ENCODE peak calls at places on chromosomes 1 and 21, in seven cellular contexts. One of them, this sample, is unnamed.

GRCh38 chr1:179166663-179167417 is 62.6 kb downstream of the ABL2 start:
- DNase-seq in neuronal stem cell: no peak
- DNase-seq in thoracic aorta: no peak
- DNase-seq in GM03348: no peak
- DNase-seq in cardiac fibroblast: peak
- DNase-seq in activated CD4-positive, alpha-beta T cell treated with anti-CD3 and anti-CD28 coated beads, Interleukin-2, amount 10 ng/mL, durations not matched to agents 7 days and 5 days: no peak
- DNase-seq in activated CD8-positive, alpha-beta memory T cell treated with anti-CD3 and anti-CD28 coated beads, Interleukin-2, amount 10 ng/mL, durations not matched to agents 7 days and 5 days: no peak
- DNase-seq in this sample: no peak

GRCh38 chr1:2941907-2942306 is 79.4 kb upstream of the ACTRT2 start:
- DNase-seq in activated CD8-positive, alpha-beta memory T cell treated with anti-CD3 and anti-CD28 coated beads, Interleukin-2, amount 10 ng/mL, durations not matched to agents 7 days and 5 days: no peak
- DNase-seq in neuronal stem cell: no peak
- DNase-seq in activated CD4-positive, alpha-beta T cell treated with anti-CD3 and anti-CD28 coated beads, Interleukin-2, amount 10 ng/mL, durations not matched to agents 7 days and 5 days: no peak
- DNase-seq in thoracic aorta: no peak
- DNase-seq in GM03348: no peak
- DNase-seq in cardiac fibroblast: no peak
- DNase-seq in this sample: no peak

GRCh38 chr1:22184892-22185612 is 42.2 kb upstream of the WNT4 start:
- DNase-seq in GM03348: no peak
- DNase-seq in thoracic aorta: no peak
- DNase-seq in cardiac fibroblast: peak
- DNase-seq in activated CD8-positive, alpha-beta memory T cell treated with anti-CD3 and anti-CD28 coated beads, Interleukin-2, amount 10 ng/mL, durations not matched to agents 7 days and 5 days: no peak
- DNase-seq in neuronal stem cell: no peak
- DNase-seq in activated CD4-positive, alpha-beta T cell treated with anti-CD3 and anti-CD28 coated beads, Interleukin-2, amount 10 ng/mL, durations not matched to agents 7 days and 5 days: no peak
- DNase-seq in this sample: no peak

GRCh38 chr21:43703068-43703880 is 15.7 kb upstream of the PDXK start:
- DNase-seq in cardiac fibroblast: peak
- DNase-seq in thoracic aorta: no peak
- DNase-seq in neuronal stem cell: no peak
- DNase-seq in activated CD4-positive, alpha-beta T cell treated with anti-CD3 and anti-CD28 coated beads, Interleukin-2, amount 10 ng/mL, durations not matched to agents 7 days and 5 days: peak
- DNase-seq in GM03348: peak
- DNase-seq in activated CD8-positive, alpha-beta memory T cell treated with anti-CD3 and anti-CD28 coated beads, Interleukin-2, amount 10 ng/mL, durations not matched to agents 7 days and 5 days: peak
- DNase-seq in this sample: peak

GRCh38 chr1:190179817-190180216 is 297.8 kb downstream of the BRINP3 start:
- DNase-seq in GM03348: no peak
- DNase-seq in activated CD4-positive, alpha-beta T cell treated with anti-CD3 and anti-CD28 coated beads, Interleukin-2, amount 10 ng/mL, durations not matched to agents 7 days and 5 days: no peak
- DNase-seq in neuronal stem cell: no peak
- DNase-seq in cardiac fibroblast: peak
- DNase-seq in activated CD8-positive, alpha-beta memory T cell treated with anti-CD3 and anti-CD28 coated beads, Interleukin-2, amount 10 ng/mL, durations not matched to agents 7 days and 5 days: no peak
- DNase-seq in thoracic aorta: no peak
- DNase-seq in this sample: no peak

GRCh38 chr21:41369105-41369914 is 7.5 kb downstream of the MX2 start:
- DNase-seq in GM03348: no peak
- DNase-seq in thoracic aorta: no peak
- DNase-seq in activated CD8-positive, alpha-beta memory T cell treated with anti-CD3 and anti-CD28 coated beads, Interleukin-2, amount 10 ng/mL, durations not matched to agents 7 days and 5 days: peak
- DNase-seq in neuronal stem cell: peak
- DNase-seq in cardiac fibroblast: peak
- DNase-seq in activated CD4-positive, alpha-beta T cell treated with anti-CD3 and anti-CD28 coated beads, Interleukin-2, amount 10 ng/mL, durations not matched to agents 7 days and 5 days: peak
- DNase-seq in this sample: no peak

GRCh38 chr1:224932607-224933249 is 3.3 kb downstream of the DNAH14 start:
- DNase-seq in thoracic aorta: no peak
- DNase-seq in activated CD8-positive, alpha-beta memory T cell treated with anti-CD3 and anti-CD28 coated beads, Interleukin-2, amount 10 ng/mL, durations not matched to agents 7 days and 5 days: no peak
- DNase-seq in GM03348: no peak
- DNase-seq in cardiac fibroblast: no peak
- DNase-seq in neuronal stem cell: no peak
- DNase-seq in activated CD4-positive, alpha-beta T cell treated with anti-CD3 and anti-CD28 coated beads, Interleukin-2, amount 10 ng/mL, durations not matched to agents 7 days and 5 days: no peak
- DNase-seq in this sample: no peak

GRCh38 chr1:35324486-35324885 is 56.0 kb downstream of the ZMYM4 start:
- DNase-seq in GM03348: peak
- DNase-seq in cardiac fibroblast: peak
- DNase-seq in thoracic aorta: no peak
- DNase-seq in activated CD4-positive, alpha-beta T cell treated with anti-CD3 and anti-CD28 coated beads, Interleukin-2, amount 10 ng/mL, durations not matched to agents 7 days and 5 days: no peak
- DNase-seq in neuronal stem cell: no peak
- DNase-seq in activated CD8-positive, alpha-beta memory T cell treated with anti-CD3 and anti-CD28 coated beads, Interleukin-2, amount 10 ng/mL, durations not matched to agents 7 days and 5 days: no peak
- DNase-seq in this sample: no peak

GRCh38 chr1:222923506-222923905 is 108.7 kb downstream of the DISP1 start:
- DNase-seq in GM03348: no peak
- DNase-seq in thoracic aorta: no peak
- DNase-seq in activated CD4-positive, alpha-beta T cell treated with anti-CD3 and anti-CD28 coated beads, Interleukin-2, amount 10 ng/mL, durations not matched to agents 7 days and 5 days: no peak
- DNase-seq in activated CD8-positive, alpha-beta memory T cell treated with anti-CD3 and anti-CD28 coated beads, Interleukin-2, amount 10 ng/mL, durations not matched to agents 7 days and 5 days: no peak
- DNase-seq in neuronal stem cell: no peak
- DNase-seq in cardiac fibroblast: peak
- DNase-seq in this sample: no peak

GRCh38 chr1:70672333-70672935 is 261.4 kb downstream of the CTH start:
- DNase-seq in cardiac fibroblast: no peak
- DNase-seq in GM03348: no peak
- DNase-seq in thoracic aorta: no peak
- DNase-seq in activated CD4-positive, alpha-beta T cell treated with anti-CD3 and anti-CD28 coated beads, Interleukin-2, amount 10 ng/mL, durations not matched to agents 7 days and 5 days: no peak
- DNase-seq in activated CD8-positive, alpha-beta memory T cell treated with anti-CD3 and anti-CD28 coated beads, Interleukin-2, amount 10 ng/mL, durations not matched to agents 7 days and 5 days: no peak
- DNase-seq in neuronal stem cell: no peak
- DNase-seq in this sample: no peak

GRCh38 chr1:28243685-28244439 is 7.9 kb downstream of the ATP5IF1 start:
- DNase-seq in neuronal stem cell: no peak
- DNase-seq in activated CD4-positive, alpha-beta T cell treated with anti-CD3 and anti-CD28 coated beads, Interleukin-2, amount 10 ng/mL, durations not matched to agents 7 days and 5 days: no peak
- DNase-seq in thoracic aorta: no peak
- DNase-seq in activated CD8-positive, alpha-beta memory T cell treated with anti-CD3 and anti-CD28 coated beads, Interleukin-2, amount 10 ng/mL, durations not matched to agents 7 days and 5 days: no peak
- DNase-seq in cardiac fibroblast: no peak
- DNase-seq in GM03348: no peak
- DNase-seq in this sample: no peak

GRCh38 chr21:42145569-42146250 is 73.2 kb upstream of the ABCG1 start:
- DNase-seq in neuronal stem cell: peak
- DNase-seq in activated CD4-positive, alpha-beta T cell treated with anti-CD3 and anti-CD28 coated beads, Interleukin-2, amount 10 ng/mL, durations not matched to agents 7 days and 5 days: peak
- DNase-seq in thoracic aorta: no peak
- DNase-seq in cardiac fibroblast: peak
- DNase-seq in GM03348: peak
- DNase-seq in activated CD8-positive, alpha-beta memory T cell treated with anti-CD3 and anti-CD28 coated beads, Interleukin-2, amount 10 ng/mL, durations not matched to agents 7 days and 5 days: peak
- DNase-seq in this sample: peak

GRCh38 chr1:236016083-236016482 is 48.8 kb downstream of the NID1 start:
- DNase-seq in cardiac fibroblast: peak
- DNase-seq in GM03348: peak
- DNase-seq in activated CD8-positive, alpha-beta memory T cell treated with anti-CD3 and anti-CD28 coated beads, Interleukin-2, amount 10 ng/mL, durations not matched to agents 7 days and 5 days: no peak
- DNase-seq in neuronal stem cell: no peak
- DNase-seq in thoracic aorta: no peak
- DNase-seq in activated CD4-positive, alpha-beta T cell treated with anti-CD3 and anti-CD28 coated beads, Interleukin-2, amount 10 ng/mL, durations not matched to agents 7 days and 5 days: no peak
- DNase-seq in this sample: no peak

GRCh38 chr1:216726435-216726834 is 3.2 kb upstream of the ESRRG start:
- DNase-seq in cardiac fibroblast: no peak
- DNase-seq in activated CD8-positive, alpha-beta memory T cell treated with anti-CD3 and anti-CD28 coated beads, Interleukin-2, amount 10 ng/mL, durations not matched to agents 7 days and 5 days: no peak
- DNase-seq in GM03348: no peak
- DNase-seq in activated CD4-positive, alpha-beta T cell treated with anti-CD3 and anti-CD28 coated beads, Interleukin-2, amount 10 ng/mL, durations not matched to agents 7 days and 5 days: no peak
- DNase-seq in thoracic aorta: no peak
- DNase-seq in neuronal stem cell: no peak
- DNase-seq in this sample: no peak

GRCh38 chr1:90810681-90811080 is 93.6 kb upstream of the BARHL2 start:
- DNase-seq in thoracic aorta: no peak
- DNase-seq in neuronal stem cell: no peak
- DNase-seq in activated CD4-positive, alpha-beta T cell treated with anti-CD3 and anti-CD28 coated beads, Interleukin-2, amount 10 ng/mL, durations not matched to agents 7 days and 5 days: no peak
- DNase-seq in GM03348: no peak
- DNase-seq in activated CD8-positive, alpha-beta memory T cell treated with anti-CD3 and anti-CD28 coated beads, Interleukin-2, amount 10 ng/mL, durations not matched to agents 7 days and 5 days: no peak
- DNase-seq in cardiac fibroblast: no peak
- DNase-seq in this sample: no peak

GRCh38 chr1:244381887-244382565 is 69.7 kb downstream of the ADSS2 start:
- DNase-seq in cardiac fibroblast: peak
- DNase-seq in activated CD8-positive, alpha-beta memory T cell treated with anti-CD3 and anti-CD28 coated beads, Interleukin-2, amount 10 ng/mL, durations not matched to agents 7 days and 5 days: peak
- DNase-seq in neuronal stem cell: no peak
- DNase-seq in GM03348: peak
- DNase-seq in thoracic aorta: no peak
- DNase-seq in activated CD4-positive, alpha-beta T cell treated with anti-CD3 and anti-CD28 coated beads, Interleukin-2, amount 10 ng/mL, durations not matched to agents 7 days and 5 days: no peak
- DNase-seq in this sample: no peak

GRCh38 chr1:150808851-150809250 is 791 bp upstream of the CTSK start:
- DNase-seq in thoracic aorta: no peak
- DNase-seq in GM03348: peak
- DNase-seq in cardiac fibroblast: no peak
- DNase-seq in activated CD4-positive, alpha-beta T cell treated with anti-CD3 and anti-CD28 coated beads, Interleukin-2, amount 10 ng/mL, durations not matched to agents 7 days and 5 days: no peak
- DNase-seq in activated CD8-positive, alpha-beta memory T cell treated with anti-CD3 and anti-CD28 coated beads, Interleukin-2, amount 10 ng/mL, durations not matched to agents 7 days and 5 days: no peak
- DNase-seq in neuronal stem cell: no peak
- DNase-seq in this sample: no peak

GRCh38 chr1:93906480-93906879 is 2.8 kb downstream of the GCLM start:
- DNase-seq in GM03348: no peak
- DNase-seq in thoracic aorta: no peak
- DNase-seq in cardiac fibroblast: no peak
- DNase-seq in neuronal stem cell: no peak
- DNase-seq in activated CD8-positive, alpha-beta memory T cell treated with anti-CD3 and anti-CD28 coated beads, Interleukin-2, amount 10 ng/mL, durations not matched to agents 7 days and 5 days: no peak
- DNase-seq in activated CD4-positive, alpha-beta T cell treated with anti-CD3 and anti-CD28 coated beads, Interleukin-2, amount 10 ng/mL, durations not matched to agents 7 days and 5 days: no peak
- DNase-seq in this sample: no peak

GRCh38 chr21:26136686-26137085 is 33.9 kb downstream of the APP start:
- DNase-seq in activated CD4-positive, alpha-beta T cell treated with anti-CD3 and anti-CD28 coated beads, Interleukin-2, amount 10 ng/mL, durations not matched to agents 7 days and 5 days: peak
- DNase-seq in cardiac fibroblast: no peak
- DNase-seq in thoracic aorta: no peak
- DNase-seq in neuronal stem cell: no peak
- DNase-seq in activated CD8-positive, alpha-beta memory T cell treated with anti-CD3 and anti-CD28 coated beads, Interleukin-2, amount 10 ng/mL, durations not matched to agents 7 days and 5 days: no peak
- DNase-seq in GM03348: no peak
- DNase-seq in this sample: no peak

GRCh38 chr1:38336308-38336707 is 289.7 kb upstream of the POU3F1 start:
- DNase-seq in cardiac fibroblast: no peak
- DNase-seq in GM03348: no peak
- DNase-seq in neuronal stem cell: no peak
- DNase-seq in thoracic aorta: no peak
- DNase-seq in activated CD4-positive, alpha-beta T cell treated with anti-CD3 and anti-CD28 coated beads, Interleukin-2, amount 10 ng/mL, durations not matched to agents 7 days and 5 days: no peak
- DNase-seq in activated CD8-positive, alpha-beta memory T cell treated with anti-CD3 and anti-CD28 coated beads, Interleukin-2, amount 10 ng/mL, durations not matched to agents 7 days and 5 days: no peak
- DNase-seq in this sample: no peak

GRCh38 chr1:228150458-228151169 is 884 bp downstream of the GJC2 start:
- DNase-seq in activated CD4-positive, alpha-beta T cell treated with anti-CD3 and anti-CD28 coated beads, Interleukin-2, amount 10 ng/mL, durations not matched to agents 7 days and 5 days: no peak
- DNase-seq in cardiac fibroblast: peak
- DNase-seq in activated CD8-positive, alpha-beta memory T cell treated with anti-CD3 and anti-CD28 coated beads, Interleukin-2, amount 10 ng/mL, durations not matched to agents 7 days and 5 days: no peak
- DNase-seq in neuronal stem cell: no peak
- DNase-seq in thoracic aorta: no peak
- DNase-seq in GM03348: peak
- DNase-seq in this sample: no peak

GRCh38 chr21:35637431-35637830 is 422.9 kb downstream of the SETD4 start:
- DNase-seq in activated CD8-positive, alpha-beta memory T cell treated with anti-CD3 and anti-CD28 coated beads, Interleukin-2, amount 10 ng/mL, durations not matched to agents 7 days and 5 days: no peak
- DNase-seq in cardiac fibroblast: peak
- DNase-seq in activated CD4-positive, alpha-beta T cell treated with anti-CD3 and anti-CD28 coated beads, Interleukin-2, amount 10 ng/mL, durations not matched to agents 7 days and 5 days: no peak
- DNase-seq in GM03348: no peak
- DNase-seq in neuronal stem cell: no peak
- DNase-seq in thoracic aorta: no peak
- DNase-seq in this sample: no peak

GRCh38 chr1:156492013-156492590 is 8.5 kb downstream of the MEF2D start:
- DNase-seq in activated CD4-positive, alpha-beta T cell treated with anti-CD3 and anti-CD28 coated beads, Interleukin-2, amount 10 ng/mL, durations not matched to agents 7 days and 5 days: no peak
- DNase-seq in GM03348: no peak
- DNase-seq in activated CD8-positive, alpha-beta memory T cell treated with anti-CD3 and anti-CD28 coated beads, Interleukin-2, amount 10 ng/mL, durations not matched to agents 7 days and 5 days: no peak
- DNase-seq in cardiac fibroblast: no peak
- DNase-seq in thoracic aorta: no peak
- DNase-seq in neuronal stem cell: no peak
- DNase-seq in this sample: no peak

GRCh38 chr1:58290685-58291372 is 255.7 kb downstream of the OMA1 start:
- DNase-seq in activated CD8-positive, alpha-beta memory T cell treated with anti-CD3 and anti-CD28 coated beads, Interleukin-2, amount 10 ng/mL, durations not matched to agents 7 days and 5 days: no peak
- DNase-seq in activated CD4-positive, alpha-beta T cell treated with anti-CD3 and anti-CD28 coated beads, Interleukin-2, amount 10 ng/mL, durations not matched to agents 7 days and 5 days: no peak
- DNase-seq in GM03348: peak
- DNase-seq in neuronal stem cell: peak
- DNase-seq in thoracic aorta: no peak
- DNase-seq in cardiac fibroblast: peak
- DNase-seq in this sample: no peak

GRCh38 chr1:218430346-218430745 is 85.2 kb downstream of the TGFB2 start:
- DNase-seq in cardiac fibroblast: no peak
- DNase-seq in thoracic aorta: no peak
- DNase-seq in GM03348: no peak
- DNase-seq in activated CD4-positive, alpha-beta T cell treated with anti-CD3 and anti-CD28 coated beads, Interleukin-2, amount 10 ng/mL, durations not matched to agents 7 days and 5 days: no peak
- DNase-seq in neuronal stem cell: no peak
- DNase-seq in activated CD8-positive, alpha-beta memory T cell treated with anti-CD3 and anti-CD28 coated beads, Interleukin-2, amount 10 ng/mL, durations not matched to agents 7 days and 5 days: no peak
- DNase-seq in this sample: no peak

GRCh38 chr21:45846373-45847160 is 135.0 kb upstream of the COL6A1 start:
- DNase-seq in GM03348: peak
- DNase-seq in neuronal stem cell: no peak
- DNase-seq in cardiac fibroblast: peak
- DNase-seq in activated CD4-positive, alpha-beta T cell treated with anti-CD3 and anti-CD28 coated beads, Interleukin-2, amount 10 ng/mL, durations not matched to agents 7 days and 5 days: no peak
- DNase-seq in activated CD8-positive, alpha-beta memory T cell treated with anti-CD3 and anti-CD28 coated beads, Interleukin-2, amount 10 ng/mL, durations not matched to agents 7 days and 5 days: no peak
- DNase-seq in thoracic aorta: no peak
- DNase-seq in this sample: no peak

GRCh38 chr1:156119503-156120209 is 5.1 kb downstream of the LMNA start:
- DNase-seq in neuronal stem cell: no peak
- DNase-seq in activated CD8-positive, alpha-beta memory T cell treated with anti-CD3 and anti-CD28 coated beads, Interleukin-2, amount 10 ng/mL, durations not matched to agents 7 days and 5 days: no peak
- DNase-seq in GM03348: peak
- DNase-seq in thoracic aorta: no peak
- DNase-seq in activated CD4-positive, alpha-beta T cell treated with anti-CD3 and anti-CD28 coated beads, Interleukin-2, amount 10 ng/mL, durations not matched to agents 7 days and 5 days: no peak
- DNase-seq in cardiac fibroblast: peak
- DNase-seq in this sample: peak

GRCh38 chr1:91553196-91553595 is 52.5 kb downstream of the CDC7 start:
- DNase-seq in cardiac fibroblast: peak
- DNase-seq in GM03348: peak
- DNase-seq in thoracic aorta: peak
- DNase-seq in activated CD4-positive, alpha-beta T cell treated with anti-CD3 and anti-CD28 coated beads, Interleukin-2, amount 10 ng/mL, durations not matched to agents 7 days and 5 days: no peak
- DNase-seq in activated CD8-positive, alpha-beta memory T cell treated with anti-CD3 and anti-CD28 coated beads, Interleukin-2, amount 10 ng/mL, durations not matched to agents 7 days and 5 days: no peak
- DNase-seq in neuronal stem cell: no peak
- DNase-seq in this sample: peak

GRCh38 chr1:172147541-172147940 is 272.9 kb upstream of the C1orf105 start:
- DNase-seq in activated CD4-positive, alpha-beta T cell treated with anti-CD3 and anti-CD28 coated beads, Interleukin-2, amount 10 ng/mL, durations not matched to agents 7 days and 5 days: no peak
- DNase-seq in activated CD8-positive, alpha-beta memory T cell treated with anti-CD3 and anti-CD28 coated beads, Interleukin-2, amount 10 ng/mL, durations not matched to agents 7 days and 5 days: no peak
- DNase-seq in cardiac fibroblast: no peak
- DNase-seq in thoracic aorta: no peak
- DNase-seq in neuronal stem cell: no peak
- DNase-seq in GM03348: no peak
- DNase-seq in this sample: no peak

GRCh38 chr21:15421947-15422346 is 307.8 kb upstream of the USP25 start:
- DNase-seq in activated CD4-positive, alpha-beta T cell treated with anti-CD3 and anti-CD28 coated beads, Interleukin-2, amount 10 ng/mL, durations not matched to agents 7 days and 5 days: no peak
- DNase-seq in neuronal stem cell: no peak
- DNase-seq in thoracic aorta: no peak
- DNase-seq in cardiac fibroblast: no peak
- DNase-seq in GM03348: no peak
- DNase-seq in activated CD8-positive, alpha-beta memory T cell treated with anti-CD3 and anti-CD28 coated beads, Interleukin-2, amount 10 ng/mL, durations not matched to agents 7 days and 5 days: no peak
- DNase-seq in this sample: no peak

GRCh38 chr1:41810446-41810845 is 108.3 kb downstream of the HIVEP3 start:
- DNase-seq in thoracic aorta: no peak
- DNase-seq in cardiac fibroblast: peak
- DNase-seq in GM03348: peak
- DNase-seq in neuronal stem cell: peak
- DNase-seq in activated CD4-positive, alpha-beta T cell treated with anti-CD3 and anti-CD28 coated beads, Interleukin-2, amount 10 ng/mL, durations not matched to agents 7 days and 5 days: peak
- DNase-seq in activated CD8-positive, alpha-beta memory T cell treated with anti-CD3 and anti-CD28 coated beads, Interleukin-2, amount 10 ng/mL, durations not matched to agents 7 days and 5 days: peak
- DNase-seq in this sample: no peak

GRCh38 chr1:205442051-205442721 is 13.7 kb downstream of the BLACAT1 start:
- DNase-seq in activated CD4-positive, alpha-beta T cell treated with anti-CD3 and anti-CD28 coated beads, Interleukin-2, amount 10 ng/mL, durations not matched to agents 7 days and 5 days: no peak
- DNase-seq in neuronal stem cell: no peak
- DNase-seq in cardiac fibroblast: no peak
- DNase-seq in GM03348: no peak
- DNase-seq in thoracic aorta: no peak
- DNase-seq in activated CD8-positive, alpha-beta memory T cell treated with anti-CD3 and anti-CD28 coated beads, Interleukin-2, amount 10 ng/mL, durations not matched to agents 7 days and 5 days: no peak
- DNase-seq in this sample: no peak

GRCh38 chr21:14076143-14076806 is 134.5 kb downstream of the LIPI start:
- DNase-seq in neuronal stem cell: no peak
- DNase-seq in cardiac fibroblast: no peak
- DNase-seq in activated CD8-positive, alpha-beta memory T cell treated with anti-CD3 and anti-CD28 coated beads, Interleukin-2, amount 10 ng/mL, durations not matched to agents 7 days and 5 days: no peak
- DNase-seq in thoracic aorta: no peak
- DNase-seq in activated CD4-positive, alpha-beta T cell treated with anti-CD3 and anti-CD28 coated beads, Interleukin-2, amount 10 ng/mL, durations not matched to agents 7 days and 5 days: no peak
- DNase-seq in GM03348: no peak
- DNase-seq in this sample: no peak

GRCh38 chr1:7019510-7019909 is 234.3 kb downstream of the CAMTA1 start:
- DNase-seq in activated CD8-positive, alpha-beta memory T cell treated with anti-CD3 and anti-CD28 coated beads, Interleukin-2, amount 10 ng/mL, durations not matched to agents 7 days and 5 days: no peak
- DNase-seq in GM03348: no peak
- DNase-seq in activated CD4-positive, alpha-beta T cell treated with anti-CD3 and anti-CD28 coated beads, Interleukin-2, amount 10 ng/mL, durations not matched to agents 7 days and 5 days: no peak
- DNase-seq in cardiac fibroblast: no peak
- DNase-seq in thoracic aorta: no peak
- DNase-seq in neuronal stem cell: no peak
- DNase-seq in this sample: peak

This sample was measured in ascending aorta.